ENCODE peak calls at places on chromosomes 12 and 14, in ten cellular contexts. One of them, this sample, is unnamed.

GRCh38 chr12:122891661-122892525 is 4.0 kb downstream of the VPS37B start:
- DNase-seq in breast epithelium: no peak
- DNase-seq in islet precursor cell: peak
- DNase-seq in HuH-7.5: no peak
- DNase-seq in activated naive CD8-positive, alpha-beta T cell treated with anti-CD3 and anti-CD28 coated beads, Interleukin-2, amount 10 ng/mL, durations not matched to agents 7 days and 5 days: no peak
- DNase-seq in LoVo: peak
- DNase-seq in AG10803: peak
- DNase-seq in NCI-H1092 treated with DMSO at 0.1 percent for 48 hours: no peak
- DNase-seq in activated CD4-positive, alpha-beta T cell treated with anti-CD3 and anti-CD28 coated beads for 1 hour: no peak
- DNase-seq in hepatic stellate cell: peak
- DNase-seq in this sample: peak

GRCh38 chr12:264269-264668 is 1.6 kb upstream of the SLC6A13 start:
- DNase-seq in breast epithelium: no peak
- DNase-seq in islet precursor cell: no peak
- DNase-seq in HuH-7.5: no peak
- DNase-seq in activated naive CD8-positive, alpha-beta T cell treated with anti-CD3 and anti-CD28 coated beads, Interleukin-2, amount 10 ng/mL, durations not matched to agents 7 days and 5 days: no peak
- DNase-seq in LoVo: no peak
- DNase-seq in AG10803: no peak
- DNase-seq in NCI-H1092 treated with DMSO at 0.1 percent for 48 hours: no peak
- DNase-seq in activated CD4-positive, alpha-beta T cell treated with anti-CD3 and anti-CD28 coated beads for 1 hour: no peak
- DNase-seq in hepatic stellate cell: no peak
- DNase-seq in this sample: no peak

GRCh38 chr12:47763481-47764344 is 5.0 kb upstream of the RAPGEF3 start:
- DNase-seq in breast epithelium: no peak
- DNase-seq in islet precursor cell: no peak
- DNase-seq in HuH-7.5: no peak
- DNase-seq in activated naive CD8-positive, alpha-beta T cell treated with anti-CD3 and anti-CD28 coated beads, Interleukin-2, amount 10 ng/mL, durations not matched to agents 7 days and 5 days: no peak
- DNase-seq in LoVo: no peak
- DNase-seq in AG10803: no peak
- DNase-seq in NCI-H1092 treated with DMSO at 0.1 percent for 48 hours: no peak
- DNase-seq in activated CD4-positive, alpha-beta T cell treated with anti-CD3 and anti-CD28 coated beads for 1 hour: no peak
- DNase-seq in hepatic stellate cell: no peak
- DNase-seq in this sample: peak

GRCh38 chr12:43789941-43790340 is 16.2 kb downstream of the TWF1 start:
- DNase-seq in breast epithelium: no peak
- DNase-seq in islet precursor cell: no peak
- DNase-seq in HuH-7.5: no peak
- DNase-seq in activated naive CD8-positive, alpha-beta T cell treated with anti-CD3 and anti-CD28 coated beads, Interleukin-2, amount 10 ng/mL, durations not matched to agents 7 days and 5 days: no peak
- DNase-seq in LoVo: no peak
- DNase-seq in AG10803: peak
- DNase-seq in NCI-H1092 treated with DMSO at 0.1 percent for 48 hours: peak
- DNase-seq in activated CD4-positive, alpha-beta T cell treated with anti-CD3 and anti-CD28 coated beads for 1 hour: no peak
- DNase-seq in hepatic stellate cell: no peak
- DNase-seq in this sample: no peak

GRCh38 chr14:72513994-72514659 is 379.8 kb downstream of the DPF3 start:
- DNase-seq in breast epithelium: no peak
- DNase-seq in islet precursor cell: peak
- DNase-seq in HuH-7.5: peak
- DNase-seq in activated naive CD8-positive, alpha-beta T cell treated with anti-CD3 and anti-CD28 coated beads, Interleukin-2, amount 10 ng/mL, durations not matched to agents 7 days and 5 days: no peak
- DNase-seq in LoVo: no peak
- DNase-seq in AG10803: peak
- DNase-seq in NCI-H1092 treated with DMSO at 0.1 percent for 48 hours: no peak
- DNase-seq in activated CD4-positive, alpha-beta T cell treated with anti-CD3 and anti-CD28 coated beads for 1 hour: no peak
- DNase-seq in hepatic stellate cell: peak
- DNase-seq in this sample: peak

GRCh38 chr12:53785161-53785560 is 33.4 kb upstream of the CISTR start:
- DNase-seq in breast epithelium: no peak
- DNase-seq in islet precursor cell: no peak
- DNase-seq in HuH-7.5: no peak
- DNase-seq in activated naive CD8-positive, alpha-beta T cell treated with anti-CD3 and anti-CD28 coated beads, Interleukin-2, amount 10 ng/mL, durations not matched to agents 7 days and 5 days: no peak
- DNase-seq in LoVo: peak
- DNase-seq in AG10803: no peak
- DNase-seq in NCI-H1092 treated with DMSO at 0.1 percent for 48 hours: no peak
- DNase-seq in activated CD4-positive, alpha-beta T cell treated with anti-CD3 and anti-CD28 coated beads for 1 hour: no peak
- DNase-seq in hepatic stellate cell: no peak
- DNase-seq in this sample: no peak

GRCh38 chr12:22759769-22760674 is 135.1 kb downstream of the ETNK1 start:
- DNase-seq in breast epithelium: no peak
- DNase-seq in islet precursor cell: no peak
- DNase-seq in HuH-7.5: no peak
- DNase-seq in activated naive CD8-positive, alpha-beta T cell treated with anti-CD3 and anti-CD28 coated beads, Interleukin-2, amount 10 ng/mL, durations not matched to agents 7 days and 5 days: no peak
- DNase-seq in LoVo: no peak
- DNase-seq in AG10803: no peak
- DNase-seq in NCI-H1092 treated with DMSO at 0.1 percent for 48 hours: no peak
- DNase-seq in activated CD4-positive, alpha-beta T cell treated with anti-CD3 and anti-CD28 coated beads for 1 hour: no peak
- DNase-seq in hepatic stellate cell: no peak
- DNase-seq in this sample: no peak

GRCh38 chr14:81449576-81449975 is 49.5 kb upstream of the STON2 start:
- DNase-seq in breast epithelium: no peak
- DNase-seq in islet precursor cell: no peak
- DNase-seq in HuH-7.5: no peak
- DNase-seq in activated naive CD8-positive, alpha-beta T cell treated with anti-CD3 and anti-CD28 coated beads, Interleukin-2, amount 10 ng/mL, durations not matched to agents 7 days and 5 days: no peak
- DNase-seq in LoVo: no peak
- DNase-seq in AG10803: no peak
- DNase-seq in NCI-H1092 treated with DMSO at 0.1 percent for 48 hours: no peak
- DNase-seq in activated CD4-positive, alpha-beta T cell treated with anti-CD3 and anti-CD28 coated beads for 1 hour: no peak
- DNase-seq in hepatic stellate cell: no peak
- DNase-seq in this sample: no peak

GRCh38 chr14:24053548-24054323 is 1.9 kb downstream of the CARMIL3 start:
- DNase-seq in breast epithelium: peak
- DNase-seq in islet precursor cell: no peak
- DNase-seq in HuH-7.5: no peak
- DNase-seq in activated naive CD8-positive, alpha-beta T cell treated with anti-CD3 and anti-CD28 coated beads, Interleukin-2, amount 10 ng/mL, durations not matched to agents 7 days and 5 days: peak
- DNase-seq in LoVo: no peak
- DNase-seq in AG10803: no peak
- DNase-seq in NCI-H1092 treated with DMSO at 0.1 percent for 48 hours: no peak
- DNase-seq in activated CD4-positive, alpha-beta T cell treated with anti-CD3 and anti-CD28 coated beads for 1 hour: no peak
- DNase-seq in hepatic stellate cell: peak
- DNase-seq in this sample: no peak

GRCh38 chr14:90820958-90821357 is 4.7 kb upstream of the TTC7B start:
- DNase-seq in breast epithelium: no peak
- DNase-seq in islet precursor cell: peak
- DNase-seq in HuH-7.5: no peak
- DNase-seq in activated naive CD8-positive, alpha-beta T cell treated with anti-CD3 and anti-CD28 coated beads, Interleukin-2, amount 10 ng/mL, durations not matched to agents 7 days and 5 days: peak
- DNase-seq in LoVo: no peak
- DNase-seq in AG10803: peak
- DNase-seq in NCI-H1092 treated with DMSO at 0.1 percent for 48 hours: no peak
- DNase-seq in activated CD4-positive, alpha-beta T cell treated with anti-CD3 and anti-CD28 coated beads for 1 hour: peak
- DNase-seq in hepatic stellate cell: no peak
- DNase-seq in this sample: no peak

GRCh38 chr12:56581418-56582145 is 48.5 kb downstream of the BAZ2A start:
- DNase-seq in breast epithelium: no peak
- DNase-seq in islet precursor cell: peak
- DNase-seq in HuH-7.5: no peak
- DNase-seq in activated naive CD8-positive, alpha-beta T cell treated with anti-CD3 and anti-CD28 coated beads, Interleukin-2, amount 10 ng/mL, durations not matched to agents 7 days and 5 days: no peak
- DNase-seq in LoVo: no peak
- DNase-seq in AG10803: no peak
- DNase-seq in NCI-H1092 treated with DMSO at 0.1 percent for 48 hours: no peak
- DNase-seq in activated CD4-positive, alpha-beta T cell treated with anti-CD3 and anti-CD28 coated beads for 1 hour: no peak
- DNase-seq in hepatic stellate cell: no peak
- DNase-seq in this sample: no peak

GRCh38 chr12:99027491-99027890 is 382.4 kb downstream of the APAF1 start:
- DNase-seq in breast epithelium: no peak
- DNase-seq in islet precursor cell: no peak
- DNase-seq in HuH-7.5: no peak
- DNase-seq in activated naive CD8-positive, alpha-beta T cell treated with anti-CD3 and anti-CD28 coated beads, Interleukin-2, amount 10 ng/mL, durations not matched to agents 7 days and 5 days: no peak
- DNase-seq in LoVo: no peak
- DNase-seq in AG10803: no peak
- DNase-seq in NCI-H1092 treated with DMSO at 0.1 percent for 48 hours: no peak
- DNase-seq in activated CD4-positive, alpha-beta T cell treated with anti-CD3 and anti-CD28 coated beads for 1 hour: no peak
- DNase-seq in hepatic stellate cell: no peak
- DNase-seq in this sample: no peak

GRCh38 chr14:86055512-86055911 is 525.6 kb downstream of the FLRT2 start:
- DNase-seq in breast epithelium: no peak
- DNase-seq in islet precursor cell: no peak
- DNase-seq in HuH-7.5: no peak
- DNase-seq in activated naive CD8-positive, alpha-beta T cell treated with anti-CD3 and anti-CD28 coated beads, Interleukin-2, amount 10 ng/mL, durations not matched to agents 7 days and 5 days: no peak
- DNase-seq in LoVo: no peak
- DNase-seq in AG10803: no peak
- DNase-seq in NCI-H1092 treated with DMSO at 0.1 percent for 48 hours: peak
- DNase-seq in activated CD4-positive, alpha-beta T cell treated with anti-CD3 and anti-CD28 coated beads for 1 hour: no peak
- DNase-seq in hepatic stellate cell: no peak
- DNase-seq in this sample: no peak

GRCh38 chr14:65940056-65940735 is 527.7 kb downstream of the FUT8 start:
- DNase-seq in breast epithelium: no peak
- DNase-seq in islet precursor cell: peak
- DNase-seq in HuH-7.5: no peak
- DNase-seq in activated naive CD8-positive, alpha-beta T cell treated with anti-CD3 and anti-CD28 coated beads, Interleukin-2, amount 10 ng/mL, durations not matched to agents 7 days and 5 days: no peak
- DNase-seq in LoVo: peak
- DNase-seq in AG10803: no peak
- DNase-seq in NCI-H1092 treated with DMSO at 0.1 percent for 48 hours: peak
- DNase-seq in activated CD4-positive, alpha-beta T cell treated with anti-CD3 and anti-CD28 coated beads for 1 hour: no peak
- DNase-seq in hepatic stellate cell: no peak
- DNase-seq in this sample: no peak

GRCh38 chr12:118537481-118537917 is 161.1 kb downstream of the SUDS3 start:
- DNase-seq in breast epithelium: no peak
- DNase-seq in islet precursor cell: no peak
- DNase-seq in HuH-7.5: no peak
- DNase-seq in activated naive CD8-positive, alpha-beta T cell treated with anti-CD3 and anti-CD28 coated beads, Interleukin-2, amount 10 ng/mL, durations not matched to agents 7 days and 5 days: no peak
- DNase-seq in LoVo: no peak
- DNase-seq in AG10803: no peak
- DNase-seq in NCI-H1092 treated with DMSO at 0.1 percent for 48 hours: peak
- DNase-seq in activated CD4-positive, alpha-beta T cell treated with anti-CD3 and anti-CD28 coated beads for 1 hour: no peak
- DNase-seq in hepatic stellate cell: no peak
- DNase-seq in this sample: no peak

GRCh38 chr12:103952497-103952896 is 13.2 kb upstream of the TDG start:
- DNase-seq in breast epithelium: no peak
- DNase-seq in islet precursor cell: no peak
- DNase-seq in HuH-7.5: no peak
- DNase-seq in activated naive CD8-positive, alpha-beta T cell treated with anti-CD3 and anti-CD28 coated beads, Interleukin-2, amount 10 ng/mL, durations not matched to agents 7 days and 5 days: no peak
- DNase-seq in LoVo: no peak
- DNase-seq in AG10803: no peak
- DNase-seq in NCI-H1092 treated with DMSO at 0.1 percent for 48 hours: no peak
- DNase-seq in activated CD4-positive, alpha-beta T cell treated with anti-CD3 and anti-CD28 coated beads for 1 hour: no peak
- DNase-seq in hepatic stellate cell: no peak
- DNase-seq in this sample: no peak

GRCh38 chr14:79809849-79810612 is 401.3 kb downstream of the DIO2 start:
- DNase-seq in breast epithelium: no peak
- DNase-seq in islet precursor cell: no peak
- DNase-seq in HuH-7.5: no peak
- DNase-seq in activated naive CD8-positive, alpha-beta T cell treated with anti-CD3 and anti-CD28 coated beads, Interleukin-2, amount 10 ng/mL, durations not matched to agents 7 days and 5 days: no peak
- DNase-seq in LoVo: peak
- DNase-seq in AG10803: no peak
- DNase-seq in NCI-H1092 treated with DMSO at 0.1 percent for 48 hours: no peak
- DNase-seq in activated CD4-positive, alpha-beta T cell treated with anti-CD3 and anti-CD28 coated beads for 1 hour: no peak
- DNase-seq in hepatic stellate cell: no peak
- DNase-seq in this sample: peak

GRCh38 chr14:89641495-89642162 is 224.6 kb upstream of the FOXN3 start:
- DNase-seq in breast epithelium: no peak
- DNase-seq in islet precursor cell: no peak
- DNase-seq in HuH-7.5: no peak
- DNase-seq in activated naive CD8-positive, alpha-beta T cell treated with anti-CD3 and anti-CD28 coated beads, Interleukin-2, amount 10 ng/mL, durations not matched to agents 7 days and 5 days: no peak
- DNase-seq in LoVo: no peak
- DNase-seq in AG10803: no peak
- DNase-seq in NCI-H1092 treated with DMSO at 0.1 percent for 48 hours: peak
- DNase-seq in activated CD4-positive, alpha-beta T cell treated with anti-CD3 and anti-CD28 coated beads for 1 hour: no peak
- DNase-seq in hepatic stellate cell: no peak
- DNase-seq in this sample: no peak

GRCh38 chr14:44988694-44989093 is 26.7 kb downstream of the TOGARAM1 start:
- DNase-seq in breast epithelium: no peak
- DNase-seq in islet precursor cell: no peak
- DNase-seq in HuH-7.5: no peak
- DNase-seq in activated naive CD8-positive, alpha-beta T cell treated with anti-CD3 and anti-CD28 coated beads, Interleukin-2, amount 10 ng/mL, durations not matched to agents 7 days and 5 days: no peak
- DNase-seq in LoVo: no peak
- DNase-seq in AG10803: no peak
- DNase-seq in NCI-H1092 treated with DMSO at 0.1 percent for 48 hours: no peak
- DNase-seq in activated CD4-positive, alpha-beta T cell treated with anti-CD3 and anti-CD28 coated beads for 1 hour: no peak
- DNase-seq in hepatic stellate cell: no peak
- DNase-seq in this sample: no peak

GRCh38 chr12:120117961-120118709 is 1.6 kb upstream of the RAB35 start:
- DNase-seq in breast epithelium: no peak
- DNase-seq in islet precursor cell: peak
- DNase-seq in HuH-7.5: no peak
- DNase-seq in activated naive CD8-positive, alpha-beta T cell treated with anti-CD3 and anti-CD28 coated beads, Interleukin-2, amount 10 ng/mL, durations not matched to agents 7 days and 5 days: no peak
- DNase-seq in LoVo: no peak
- DNase-seq in AG10803: peak
- DNase-seq in NCI-H1092 treated with DMSO at 0.1 percent for 48 hours: no peak
- DNase-seq in activated CD4-positive, alpha-beta T cell treated with anti-CD3 and anti-CD28 coated beads for 1 hour: no peak
- DNase-seq in hepatic stellate cell: peak
- DNase-seq in this sample: no peak

GRCh38 chr12:10959777-10960176 is 20.7 kb upstream of the TAS2R14 start:
- DNase-seq in breast epithelium: no peak
- DNase-seq in islet precursor cell: no peak
- DNase-seq in HuH-7.5: no peak
- DNase-seq in activated naive CD8-positive, alpha-beta T cell treated with anti-CD3 and anti-CD28 coated beads, Interleukin-2, amount 10 ng/mL, durations not matched to agents 7 days and 5 days: no peak
- DNase-seq in LoVo: no peak
- DNase-seq in AG10803: peak
- DNase-seq in NCI-H1092 treated with DMSO at 0.1 percent for 48 hours: no peak
- DNase-seq in activated CD4-positive, alpha-beta T cell treated with anti-CD3 and anti-CD28 coated beads for 1 hour: no peak
- DNase-seq in hepatic stellate cell: no peak
- DNase-seq in this sample: peak

GRCh38 chr12:102438823-102439205 is 41.5 kb downstream of the IGF1 start:
- DNase-seq in breast epithelium: no peak
- DNase-seq in islet precursor cell: no peak
- DNase-seq in HuH-7.5: no peak
- DNase-seq in activated naive CD8-positive, alpha-beta T cell treated with anti-CD3 and anti-CD28 coated beads, Interleukin-2, amount 10 ng/mL, durations not matched to agents 7 days and 5 days: no peak
- DNase-seq in LoVo: no peak
- DNase-seq in AG10803: no peak
- DNase-seq in NCI-H1092 treated with DMSO at 0.1 percent for 48 hours: no peak
- DNase-seq in activated CD4-positive, alpha-beta T cell treated with anti-CD3 and anti-CD28 coated beads for 1 hour: no peak
- DNase-seq in hepatic stellate cell: no peak
- DNase-seq in this sample: no peak

GRCh38 chr14:70692210-70692609 is 50.5 kb downstream of the TTC9 start:
- DNase-seq in breast epithelium: peak
- DNase-seq in islet precursor cell: peak
- DNase-seq in HuH-7.5: no peak
- DNase-seq in activated naive CD8-positive, alpha-beta T cell treated with anti-CD3 and anti-CD28 coated beads, Interleukin-2, amount 10 ng/mL, durations not matched to agents 7 days and 5 days: no peak
- DNase-seq in LoVo: no peak
- DNase-seq in AG10803: no peak
- DNase-seq in NCI-H1092 treated with DMSO at 0.1 percent for 48 hours: no peak
- DNase-seq in activated CD4-positive, alpha-beta T cell treated with anti-CD3 and anti-CD28 coated beads for 1 hour: no peak
- DNase-seq in hepatic stellate cell: no peak
- DNase-seq in this sample: peak

GRCh38 chr14:75430526-75430925 is 2.7 kb downstream of the JDP2 start:
- DNase-seq in breast epithelium: no peak
- DNase-seq in islet precursor cell: no peak
- DNase-seq in HuH-7.5: no peak
- DNase-seq in activated naive CD8-positive, alpha-beta T cell treated with anti-CD3 and anti-CD28 coated beads, Interleukin-2, amount 10 ng/mL, durations not matched to agents 7 days and 5 days: no peak
- DNase-seq in LoVo: no peak
- DNase-seq in AG10803: peak
- DNase-seq in NCI-H1092 treated with DMSO at 0.1 percent for 48 hours: no peak
- DNase-seq in activated CD4-positive, alpha-beta T cell treated with anti-CD3 and anti-CD28 coated beads for 1 hour: no peak
- DNase-seq in hepatic stellate cell: no peak
- DNase-seq in this sample: peak

GRCh38 chr14:101167428-101167827 is 263.9 kb upstream of the RTL1 start:
- DNase-seq in breast epithelium: no peak
- DNase-seq in islet precursor cell: no peak
- DNase-seq in HuH-7.5: no peak
- DNase-seq in activated naive CD8-positive, alpha-beta T cell treated with anti-CD3 and anti-CD28 coated beads, Interleukin-2, amount 10 ng/mL, durations not matched to agents 7 days and 5 days: no peak
- DNase-seq in LoVo: no peak
- DNase-seq in AG10803: no peak
- DNase-seq in NCI-H1092 treated with DMSO at 0.1 percent for 48 hours: no peak
- DNase-seq in activated CD4-positive, alpha-beta T cell treated with anti-CD3 and anti-CD28 coated beads for 1 hour: no peak
- DNase-seq in hepatic stellate cell: no peak
- DNase-seq in this sample: no peak

This sample was measured in T47D.